ENCODE peak calls at places on chromosome 14, in eight cellular contexts. N, D, O, Q, A, M, B and X are unnamed samples.
A peak's percentile ranks its signal among the peaks of the same experiment; 100 is the strongest.

GRCh38 chr14:75522224-75522764 is at the start of gene BATF:
- DNase-seq in Q (peak; percentile 68), A (no peak), B (peak; percentile 56), D (peak; percentile 25), M (no peak), O (peak; percentile 68), N (no peak), X (peak; percentile 64)

GRCh38 chr14:25868521-25869314 is 729.1 kb downstream of the NOVA1 start:
- DNase-seq in O (no peak), A (no peak), Q (no peak), D (no peak), B (peak; percentile 19), M (no peak), N (no peak), X (no peak)

GRCh38 chr14:105883066-105884005 is 357.0 kb downstream of the TMEM121 start:
- DNase-seq in D (no peak), B (no peak), N (no peak), Q (peak; percentile 53), M (no peak), O (no peak), A (no peak), X (no peak)

GRCh38 chr14:102418853-102419240 is 56.1 kb downstream of the TECPR2 start:
- DNase-seq in Q (peak; percentile 34), A (no peak), B (no peak), N (no peak), D (no peak), O (no peak), M (no peak), X (no peak)

GRCh38 chr14:90398315-90398811 is 1.5 kb downstream of the CALM1 start:
- DNase-seq in D (no peak), O (peak; percentile 56), A (peak; percentile 54), N (no peak), M (no peak), B (peak; percentile 58), Q (peak; percentile 79), X (peak; percentile 36)

GRCh38 chr14:20093442-20093841 is 17.1 kb upstream of the OR4K17 start:
- DNase-seq in A (no peak), B (no peak), D (peak; percentile 66), M (no peak), Q (no peak), O (no peak), N (no peak), X (peak; percentile 11)

GRCh38 chr14:97916669-97917068 is 1119.5 kb downstream of the VRK1 start:
- DNase-seq in D (no peak), A (no peak), Q (no peak), B (no peak), M (no peak), N (no peak), O (no peak), X (no peak)

GRCh38 chr14:59698793-59699192 is 122.2 kb upstream of the CCDC175 start:
- DNase-seq in O (no peak), M (no peak), B (no peak), D (no peak), A (peak; percentile 39), N (no peak), Q (no peak), X (no peak)

GRCh38 chr14:64605926-64606685 is 56.3 kb downstream of the PPP1R36 start:
- DNase-seq in M (no peak), O (no peak), N (peak; percentile 85), D (no peak), A (no peak), B (no peak), Q (no peak), X (no peak)

GRCh38 chr14:55446833-55447232 is 6.4 kb upstream of the TBPL2 start:
- DNase-seq in A (no peak), B (no peak), M (no peak), O (no peak), Q (no peak), D (no peak), N (peak; percentile 67), X (no peak)

GRCh38 chr14:47208434-47208833 is 467.0 kb downstream of the MDGA2 start:
- DNase-seq in O (no peak), A (no peak), Q (no peak), N (no peak), M (no peak), D (no peak), B (no peak), X (no peak)

GRCh38 chr14:81423504-81423903 is 23.4 kb upstream of the STON2 start:
- DNase-seq in A (no peak), O (no peak), B (no peak), M (no peak), D (peak; percentile 90), Q (no peak), N (no peak), X (peak; percentile 69)

GRCh38 chr14:92684801-92685560 is 63.4 kb downstream of the LGMN start:
- DNase-seq in Q (peak; percentile 68), A (no peak), M (no peak), B (no peak), D (no peak), O (no peak), N (no peak), X (no peak)

GRCh38 chr14:74558655-74559054 is 53.4 kb downstream of the LTBP2 start:
- DNase-seq in A (no peak), M (no peak), B (no peak), Q (no peak), N (no peak), O (no peak), D (no peak), X (no peak)

GRCh38 chr14:32513571-32514009 is 184.5 kb downstream of the AKAP6 start:
- DNase-seq in Q (no peak), A (no peak), D (no peak), N (no peak), B (no peak), M (no peak), O (no peak), X (peak; percentile 10)

GRCh38 chr14:20706657-20707355 is 18.2 kb downstream of the ANG start:
- DNase-seq in M (no peak), D (no peak), A (no peak), N (no peak), Q (no peak), O (no peak), B (no peak), X (no peak)

GRCh38 chr14:77498120-77498979 is at the start of gene ISM2:
- DNase-seq in O (peak; percentile 5), Q (peak; percentile 65), M (peak; percentile 44), A (peak; percentile 50), D (no peak), B (no peak), N (peak; percentile 74), X (no peak)

GRCh38 chr14:95026851-95027463 is 130.4 kb downstream of the DICER1 start:
- DNase-seq in Q (no peak), O (no peak), M (no peak), N (no peak), B (no peak), D (no peak), A (no peak), X (no peak)

GRCh38 chr14:23661542-23661941 is 25.4 kb downstream of the DHRS2 start:
- DNase-seq in Q (no peak), A (no peak), M (no peak), D (no peak), N (no peak), O (no peak), B (no peak), X (no peak)

GRCh38 chr14:96055753-96056508 is 16.8 kb downstream of the C14orf132 start:
- DNase-seq in B (no peak), M (no peak), Q (no peak), N (no peak), A (no peak), D (no peak), O (no peak), X (no peak)

GRCh38 chr14:20295067-20295466 is 10.7 kb downstream of the TTC5 start:
- DNase-seq in O (no peak), B (no peak), D (no peak), Q (no peak), N (no peak), A (no peak), M (no peak), X (no peak)

GRCh38 chr14:100158566-100159106 is 809 bp downstream of the DEGS2 start:
- DNase-seq in O (no peak), D (no peak), N (no peak), Q (no peak), A (no peak), M (no peak), B (no peak), X (no peak)

GRCh38 chr14:32202468-32202865 is 602 bp downstream of the RNU6-8 start:
- DNase-seq in M (peak; percentile 60), D (no peak), A (peak; percentile 67), B (no peak), Q (no peak), O (no peak), N (no peak), X (no peak)

GRCh38 chr14:92555440-92556111 is 42.0 kb downstream of the RIN3 start:
- DNase-seq in M (no peak), D (no peak), B (no peak), A (no peak), Q (no peak), N (no peak), O (no peak), X (no peak)

GRCh38 chr14:56666716-56667115 is 87.1 kb downstream of the TMEM260 start:
- DNase-seq in Q (no peak), N (peak; percentile 67), B (no peak), A (no peak), M (no peak), O (no peak), D (no peak), X (no peak)

GRCh38 chr14:32710351-32711102 is 228.2 kb upstream of the NPAS3 start:
- DNase-seq in O (no peak), M (no peak), B (no peak), D (no peak), A (no peak), Q (no peak), N (no peak), X (no peak)

GRCh38 chr14:104584557-104584956 is 5.0 kb downstream of the C14orf180 start:
- DNase-seq in O (no peak), N (no peak), Q (no peak), M (no peak), D (no peak), B (no peak), A (no peak), X (no peak)

GRCh38 chr14:105859717-105860614 is 333.6 kb downstream of the TMEM121 start:
- DNase-seq in B (no peak), O (peak; percentile 36), A (no peak), M (no peak), N (no peak), D (no peak), Q (peak; percentile 57), X (no peak)

GRCh38 chr14:90715993-90716392 is 100.2 kb downstream of the TTC7B start:
- DNase-seq in Q (no peak), D (no peak), B (no peak), N (no peak), M (no peak), A (no peak), O (no peak), X (no peak)

GRCh38 chr14:20624495-20625070 is 16.9 kb downstream of the OR6S1 start:
- DNase-seq in B (peak; percentile 86), Q (peak; percentile 86), N (no peak), D (peak; percentile 87), A (no peak), M (no peak), O (peak; percentile 40), X (no peak)

GRCh38 chr14:100786131-100786530 is 39.8 kb upstream of the MEG3 start:
- DNase-seq in B (no peak), N (no peak), A (no peak), M (no peak), O (no peak), Q (no peak), D (no peak), X (no peak)

GRCh38 chr14:95495538-95496025 is 20.9 kb downstream of the SYNE3 start:
- DNase-seq in O (no peak), A (no peak), M (no peak), D (peak; percentile 54), B (peak; percentile 53), N (no peak), Q (no peak), X (peak; percentile 69)